ENCODE peak calls at places on chromosomes 6 and 20, in ten cellular contexts. X, V, I, Z, M, U, H, W, S and N are unnamed samples.

GRCh38 chr6:28587011-28587745 is 61.5 kb downstream of the GPX5 start:
- DNase-seq in I (peak; percentile 90), M (peak; percentile 66), U (peak; percentile 90), W (no peak), X (peak; percentile 77), V (no peak), S (peak; percentile 37), H (peak; percentile 42), Z (peak; percentile 33), N (no peak)

GRCh38 chr6:134316733-134317431 is 1.0 kb downstream of the SGK1 start:
- DNase-seq in W (no peak), U (no peak), V (no peak), X (no peak), S (peak; percentile 11), Z (no peak), M (no peak), H (no peak), I (no peak), N (no peak)

GRCh38 chr20:64041040-64041780 is 5.2 kb downstream of the C20orf204 start:
- DNase-seq in X (no peak), W (no peak), Z (no peak), U (no peak), H (no peak), I (no peak), V (no peak), M (no peak), S (no peak), N (no peak)

GRCh38 chr20:17227199-17227535 is 327 bp downstream of the PCSK2 start:
- DNase-seq in U (peak; percentile 18), W (no peak), V (no peak), Z (no peak), M (no peak), X (no peak), I (peak; percentile 56), H (no peak), S (peak; percentile 1), N (no peak)

GRCh38 chr20:48826883-48827771 is 672 bp downstream of the PREX1 start:
- DNase-seq in X (no peak), W (no peak), V (no peak), Z (no peak), M (no peak), S (no peak), H (no peak), U (peak; percentile 38), I (peak; percentile 70), N (no peak)

GRCh38 chr6:79269877-79270276 is 35.4 kb upstream of the HMGN3 start:
- DNase-seq in W (no peak), U (no peak), Z (no peak), M (no peak), H (no peak), X (no peak), V (no peak), S (no peak), I (no peak), N (no peak)

GRCh38 chr20:21125072-21125848 is 622 bp upstream of the KIZ start:
- DNase-seq in Z (no peak), H (no peak), M (peak; percentile 46), X (peak; percentile 43), V (no peak), I (no peak), S (peak; percentile 37), U (peak; percentile 40), W (no peak), N (no peak)

GRCh38 chr6:111918825-111919224 is 45.6 kb upstream of the FYN start:
- DNase-seq in M (no peak), I (no peak), U (no peak), V (no peak), S (no peak), Z (no peak), X (no peak), H (no peak), W (no peak), N (no peak)

GRCh38 chr6:126786262-126786661 is 332.2 kb upstream of the RSPO3 start:
- DNase-seq in U (no peak), V (no peak), I (no peak), S (no peak), X (no peak), H (no peak), W (no peak), M (no peak), Z (no peak), N (no peak)

GRCh38 chr20:1757606-1758507 is 100.3 kb upstream of the SIRPG start:
- DNase-seq in U (no peak), W (no peak), X (no peak), I (no peak), S (no peak), M (no peak), V (no peak), Z (no peak), H (no peak), N (no peak)

GRCh38 chr6:160634706-160635105 is 29.4 kb downstream of the LPA start:
- DNase-seq in U (no peak), I (peak; percentile 67), Z (no peak), W (no peak), V (no peak), X (no peak), M (no peak), H (no peak), S (no peak), N (no peak)

GRCh38 chr6:81861281-81861680 is 108.8 kb upstream of the TENT5A start:
- DNase-seq in V (no peak), X (no peak), I (no peak), H (no peak), Z (no peak), S (no peak), W (no peak), U (no peak), M (no peak), N (no peak)

GRCh38 chr6:131387706-131388455 is 185.1 kb upstream of the ARG1 start:
- DNase-seq in X (no peak), Z (no peak), I (no peak), U (no peak), V (no peak), H (no peak), S (no peak), M (no peak), W (no peak), N (no peak)

GRCh38 chr20:19015326-19015725 is 197.1 kb upstream of the SLC24A3 start:
- DNase-seq in I (no peak), V (no peak), W (no peak), M (no peak), Z (no peak), S (no peak), H (no peak), X (no peak), U (no peak), N (no peak)

GRCh38 chr6:136290406-136291010 is 862 bp upstream of the BCLAF1 start:
- DNase-seq in I (peak; percentile 87), H (peak; percentile 57), X (peak; percentile 68), Z (peak; percentile 37), W (no peak), U (peak; percentile 81), S (peak; percentile 72), V (no peak), M (peak; percentile 79), N (peak; percentile 69)

GRCh38 chr6:140379919-140380318 is 1005.5 kb upstream of the CITED2 start:
- DNase-seq in W (no peak), U (no peak), Z (no peak), V (no peak), S (no peak), X (no peak), M (no peak), I (no peak), H (no peak), N (no peak)

GRCh38 chr6:149961728-149962425 is 1.9 kb upstream of the ULBP1 start:
- DNase-seq in S (no peak), V (no peak), I (no peak), H (no peak), M (no peak), X (no peak), Z (no peak), U (peak; percentile 5), W (no peak), N (no peak)

GRCh38 chr6:4128072-4128471 is 7.3 kb downstream of the ECI2 start:
- DNase-seq in S (no peak), I (no peak), M (no peak), Z (no peak), H (no peak), X (no peak), W (no peak), U (no peak), V (no peak), N (no peak)

GRCh38 chr6:88403486-88403885 is 237.3 kb upstream of the CNR1 start:
- DNase-seq in S (no peak), Z (no peak), X (no peak), V (no peak), H (no peak), W (no peak), M (no peak), U (no peak), I (no peak), N (no peak)

GRCh38 chr20:47857142-47857993 is 72.1 kb upstream of the SULF2 start:
- DNase-seq in U (no peak), Z (no peak), S (no peak), M (peak; percentile 92), X (peak; percentile 20), W (peak; percentile 32), V (no peak), I (no peak), H (no peak), N (no peak)

GRCh38 chr6:43947860-43948259 is 177.8 kb downstream of the VEGFA start:
- DNase-seq in M (no peak), U (no peak), X (no peak), Z (no peak), W (no peak), H (no peak), V (no peak), S (no peak), I (no peak), N (no peak)

GRCh38 chr6:45073771-45074170 is 254.4 kb upstream of the RUNX2 start:
- DNase-seq in H (no peak), U (no peak), I (no peak), X (no peak), Z (no peak), S (no peak), M (no peak), V (no peak), W (no peak), N (no peak)

GRCh38 chr6:170174771-170175643 is 115.9 kb downstream of the DLL1 start:
- DNase-seq in X (peak; percentile 5), S (no peak), U (no peak), I (no peak), H (no peak), Z (no peak), V (no peak), W (no peak), M (peak; percentile 11), N (no peak)

GRCh38 chr20:43938932-43939761 is 24.5 kb downstream of the TOX2 start:
- DNase-seq in W (no peak), X (peak; percentile 42), V (no peak), U (no peak), M (no peak), Z (no peak), I (peak; percentile 77), S (no peak), H (no peak), N (no peak)

GRCh38 chr6:42137192-42137753 is 5.1 kb downstream of the C6orf132 start:
- DNase-seq in M (no peak), Z (no peak), I (no peak), H (no peak), X (peak; percentile 83), W (no peak), V (no peak), U (no peak), S (no peak), N (no peak)

GRCh38 chr20:18137412-18138265 is at the start of the genes KAT14 and PET117:
- DNase-seq in S (peak; percentile 85), M (peak; percentile 82), W (peak; percentile 76), V (peak; percentile 64), U (peak; percentile 88), H (peak; percentile 85), I (peak; percentile 96), X (peak; percentile 82), Z (peak; percentile 82), N (peak; percentile 84)

GRCh38 chr6:2990179-2990931 is 9.3 kb upstream of the NQO2 start:
- DNase-seq in V (no peak), Z (no peak), S (peak; percentile 63), M (peak; percentile 53), X (no peak), I (no peak), W (no peak), H (no peak), U (no peak), N (no peak)

GRCh38 chr6:45209762-45210161 is 118.4 kb upstream of the RUNX2 start:
- DNase-seq in X (no peak), V (no peak), M (no peak), Z (no peak), I (no peak), S (no peak), W (no peak), H (no peak), U (no peak), N (no peak)